ENCODE peak calls at places on chromosomes 4 and X, in seven cellular contexts. Q, M, X, T, P, E and G are unnamed samples.

GRCh38 chr4:138401330-138401729 is 159.2 kb upstream of the SLC7A11 start:
- DNase-seq in Q (peak; percentile 72), M (no peak), X (no peak), T (no peak), P (no peak), E (no peak), G (peak; percentile 9)

GRCh38 chrX:39936886-39937770 is 160.6 kb downstream of the BCOR start:
- DNase-seq in Q (no peak), M (no peak), X (no peak), T (no peak), P (peak; percentile 25), E (no peak), G (no peak)

GRCh38 chrX:136525738-136526606 is 6.0 kb upstream of the VGLL1 start:
- DNase-seq in Q (peak; percentile 62), M (peak; percentile 23), X (no peak), T (peak; percentile 20), P (no peak), E (peak; percentile 13), G (peak; percentile 87)

GRCh38 chr4:168794092-168794707 is 215.9 kb downstream of the CBR4 start:
- DNase-seq in Q (no peak), M (no peak), X (no peak), T (no peak), P (no peak), E (no peak), G (no peak)

GRCh38 chr4:139794158-139794954 is 128.7 kb downstream of the MGST2 start:
- DNase-seq in Q (no peak), M (peak; percentile 24), X (no peak), T (no peak), P (no peak), E (peak; percentile 32), G (no peak)

GRCh38 chr4:21012851-21013331 is 312.6 kb downstream of the PACRGL start:
- DNase-seq in Q (no peak), M (no peak), X (no peak), T (no peak), P (no peak), E (no peak), G (peak; percentile 77)

GRCh38 chr4:89064848-89065247 is 7.9 kb upstream of the FAM13A start:
- DNase-seq in Q (no peak), M (no peak), X (no peak), T (no peak), P (no peak), E (no peak), G (no peak)

GRCh38 chr4:82561745-82562552 is at the start of gene TMEM150C:
- DNase-seq in Q (peak; percentile 15), M (no peak), X (peak; percentile 55), T (peak; percentile 48), P (no peak), E (peak; percentile 14), G (peak; percentile 27)

GRCh38 chr4:79823148-79823763 is 249.8 kb downstream of the ANTXR2 start:
- DNase-seq in Q (no peak), M (no peak), X (no peak), T (no peak), P (no peak), E (no peak), G (peak; percentile 12)

GRCh38 chrX:153444333-153445011 is 1.4 kb downstream of the TREX2 start:
- DNase-seq in Q (no peak), M (no peak), X (no peak), T (no peak), P (no peak), E (no peak), G (no peak)

GRCh38 chrX:150567645-150568319 is 639 bp upstream of the MTM1 start:
- DNase-seq in Q (no peak), M (no peak), X (no peak), T (no peak), P (no peak), E (no peak), G (no peak)

GRCh38 chr4:54937501-54937900 is 187.9 kb downstream of the KDR start:
- DNase-seq in Q (no peak), M (no peak), X (no peak), T (no peak), P (no peak), E (peak; percentile 31), G (peak; percentile 41)

GRCh38 chr4:185394568-185395254 is 1.0 kb downstream of the LRP2BP start:
- DNase-seq in Q (no peak), M (no peak), X (no peak), T (no peak), P (no peak), E (no peak), G (no peak)

GRCh38 chr4:4329496-4329895 is 39.4 kb downstream of the ZBTB49 start:
- DNase-seq in Q (no peak), M (no peak), X (no peak), T (no peak), P (no peak), E (no peak), G (no peak)

GRCh38 chr4:4328206-4328605 is 38.2 kb downstream of the ZBTB49 start:
- DNase-seq in Q (no peak), M (no peak), X (no peak), T (no peak), P (no peak), E (no peak), G (no peak)

GRCh38 chr4:4326136-4326535 is 36.1 kb downstream of the ZBTB49 start:
- DNase-seq in Q (no peak), M (no peak), X (no peak), T (no peak), P (no peak), E (no peak), G (no peak)

GRCh38 chr4:4328840-4329239 is 38.8 kb downstream of the ZBTB49 start:
- DNase-seq in Q (no peak), M (no peak), X (no peak), T (no peak), P (no peak), E (no peak), G (no peak)

DNA sequence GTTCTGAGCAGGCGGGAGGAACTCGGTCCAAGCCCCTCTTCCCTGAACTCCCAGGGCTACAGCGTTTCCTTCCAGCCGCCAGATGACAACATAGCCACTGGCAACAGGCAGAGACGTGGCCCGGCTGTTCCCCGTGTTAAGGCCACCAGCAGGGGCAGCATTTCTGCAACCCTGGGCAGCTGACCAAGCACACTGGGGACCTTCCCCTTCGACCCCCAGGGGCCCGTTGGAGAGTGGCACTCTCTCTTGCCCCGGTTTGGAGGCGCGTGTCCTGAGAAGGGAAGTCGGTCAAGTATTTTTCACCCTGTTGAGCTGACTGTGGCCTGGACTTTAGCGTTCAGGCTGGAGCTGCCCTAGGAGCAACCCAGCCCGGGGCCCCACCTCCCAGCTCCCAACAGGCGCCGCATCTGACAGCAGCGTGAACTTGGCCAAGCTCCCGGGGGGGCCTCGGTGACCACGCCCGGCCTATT is 37.6 kb downstream of the ZBTB49 start:
- DNase-seq in Q (peak; percentile 15), M (no peak), X (peak; percentile 72), T (peak; percentile 11), P (no peak), E (no peak), G (peak; percentile 7)
- TF ChIP-seq CTCF in Q (peak; percentile 12), M (no peak), X (peak; percentile 53), T (no peak), P (no peak), E (peak; percentile 31), G (peak; percentile 12)

GRCh38 chr4:6915041-6916005 is 5.7 kb downstream of the TBC1D14 start:
- DNase-seq in Q (no peak), M (no peak), X (no peak), T (no peak), P (no peak), E (no peak), G (no peak)

GRCh38 chr4:6910960-6911874 is 1.6 kb downstream of the TBC1D14 start:
- DNase-seq in Q (no peak), M (no peak), X (no peak), T (no peak), P (no peak), E (no peak), G (no peak)

GRCh38 chr4:6912412-6912811 is 2.8 kb downstream of the TBC1D14 start:
- DNase-seq in Q (no peak), M (no peak), X (no peak), T (no peak), P (no peak), E (no peak), G (no peak)

GRCh38 chr4:6914448-6914847 is 4.8 kb downstream of the TBC1D14 start:
- DNase-seq in Q (no peak), M (no peak), X (no peak), T (no peak), P (no peak), E (no peak), G (no peak)

GRCh38 chr4:6913350-6913749 is 3.7 kb downstream of the TBC1D14 start:
- DNase-seq in Q (no peak), M (no peak), X (no peak), T (no peak), P (no peak), E (no peak), G (no peak)
- TF ChIP-seq CTCF in Q (no peak), M (no peak), X (no peak), T (no peak), P (no peak), E (no peak), G (no peak)

GRCh38 chrX:20260885-20261284 is 5.8 kb downstream of the RPS6KA3 start:
- DNase-seq in Q (no peak), M (no peak), X (no peak), T (no peak), P (no peak), E (no peak), G (no peak)
- TF ChIP-seq CTCF in Q (no peak), M (no peak), X (no peak), T (no peak), P (no peak), E (no peak), G (no peak)

DNA sequence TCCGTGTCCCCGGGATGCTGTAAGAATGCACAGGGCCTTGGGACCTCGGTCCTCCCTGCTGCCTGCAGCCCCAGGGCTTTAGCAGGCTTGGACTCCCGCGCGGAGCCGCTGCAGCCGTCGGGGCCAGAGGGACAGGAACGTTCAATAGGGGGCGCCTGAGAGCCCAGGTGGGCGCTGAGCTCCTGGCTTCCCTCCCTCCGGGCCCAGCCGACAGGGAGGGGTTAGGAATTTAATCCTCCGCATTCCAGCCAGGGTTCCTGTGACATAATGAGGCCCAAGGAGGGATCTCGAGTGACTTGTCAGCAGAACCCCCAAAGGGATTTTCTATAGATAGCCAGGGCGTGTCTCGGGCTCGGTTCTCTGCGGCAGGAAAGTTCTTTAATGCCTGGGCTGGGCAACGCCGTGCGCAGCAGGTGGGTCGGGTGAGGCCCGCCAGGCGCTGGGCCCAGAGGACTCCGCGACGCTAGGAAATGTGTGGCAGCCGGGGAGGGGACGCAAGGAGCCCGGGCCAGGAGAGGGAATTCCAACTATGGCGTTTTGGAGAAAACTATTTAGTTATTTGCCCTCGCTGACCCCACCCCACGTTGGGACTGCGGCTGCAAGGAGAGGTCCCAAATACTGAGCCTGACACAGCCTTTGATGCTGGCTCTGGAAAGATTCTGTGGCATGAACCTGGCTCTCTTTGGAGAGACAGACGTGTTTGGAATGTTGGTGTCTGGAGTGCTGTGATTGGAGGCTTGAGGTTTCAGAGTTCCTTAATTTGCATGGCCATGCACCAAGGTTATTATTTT is 285.2 kb upstream of the GATB start:
- DNase-seq in Q (peak; percentile 46), M (no peak), X (peak; percentile 71), T (peak; percentile 29), P (no peak), E (peak; percentile 29), G (no peak)
- TF ChIP-seq CTCF in Q (peak; percentile 60), M (no peak), X (peak; percentile 63), T (peak; percentile 42), P (no peak), E (peak; percentile 63), G (peak; percentile 20)

DNA sequence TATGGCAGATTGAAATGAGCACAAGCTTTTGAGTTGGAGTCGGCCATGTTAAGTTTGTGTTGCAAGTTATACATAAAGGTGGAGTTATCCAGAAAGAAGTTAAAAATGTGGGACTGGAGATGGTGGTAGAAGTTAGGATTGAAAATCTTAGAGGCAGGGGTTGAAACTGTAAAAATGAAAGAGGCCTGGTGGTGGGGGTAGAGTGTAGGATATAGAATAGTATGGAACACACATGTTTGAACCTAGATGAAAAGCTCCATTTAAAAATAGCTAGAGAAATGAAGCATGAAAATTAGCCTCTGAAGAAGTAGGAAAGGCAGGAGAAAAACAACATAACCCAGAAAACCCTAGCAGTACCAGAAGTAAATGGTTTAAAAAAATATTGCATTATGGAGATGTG is 131.8 kb upstream of the ENPEP start:
- DNase-seq in Q (no peak), M (no peak), X (peak; percentile 37), T (peak; percentile 1), P (no peak), E (peak; percentile 71), G (peak; percentile 22)
- TF ChIP-seq CTCF in Q (peak; percentile 37), M (no peak), X (no peak), T (no peak), P (no peak), E (peak; percentile 67), G (peak; percentile 18)